ENCODE peak calls at places on chromosomes 6 and 20, in four cellular contexts. M is OCI-LY7; N is CD8-positive, alpha-beta T cell; Z is endothelial cell of umbilical vein. Y is an unnamed sample.

GRCh38 chr6:129860901-129861665 is at the start of gene TMEM244:
- DNase-seq in M (no peak), N (no peak), Z (no peak), Y (no peak)

GRCh38 chr6:142242269-142242668 is 59.5 kb upstream of the ADGRG6 start:
- DNase-seq in M (no peak), N (no peak), Z (no peak), Y (no peak)

GRCh38 chr6:137570307-137570832 is 76.2 kb upstream of the OLIG3 start:
- DNase-seq in M (no peak), N (no peak), Z (no peak), Y (no peak)

GRCh38 chr6:52077961-52078613 is 9.3 kb downstream of the PKHD1 start:
- DNase-seq in M (no peak), N (no peak), Z (no peak), Y (no peak)

GRCh38 chr20:61949363-61949713 is 116.3 kb downstream of the TAF4 start:
- DNase-seq in M (no peak), N (no peak), Z (no peak), Y (no peak)

GRCh38 chr6:90583179-90583578 is 3.7 kb downstream of the MAP3K7 start:
- DNase-seq in M (no peak), N (no peak), Z (no peak), Y (no peak)

GRCh38 chr6:38169826-38170526 is 350.4 kb downstream of the ZFAND3 start:
- DNase-seq in M (no peak), N (no peak), Z (no peak), Y (no peak)

GRCh38 chr6:166998256-166999144 is 697 bp upstream of the CEP43 start:
- DNase-seq in M (no peak), N (peak), Z (peak), Y (peak)

GRCh38 chr6:161139766-161140553 is 133.9 kb downstream of the AGPAT4 start:
- DNase-seq in M (no peak), N (no peak), Z (no peak), Y (no peak)

GRCh38 chr20:18255526-18255925 is 32.8 kb upstream of the ZNF133 start:
- DNase-seq in M (no peak), N (no peak), Z (no peak), Y (no peak)

GRCh38 chr6:112258636-112259336 is 4.4 kb upstream of the LAMA4 start:
- DNase-seq in M (no peak), N (no peak), Z (no peak), Y (no peak)

GRCh38 chr20:21396045-21396893 is 1.1 kb downstream of the NKX2-4 start:
- DNase-seq in M (no peak), N (no peak), Z (peak), Y (peak)

GRCh38 chr6:159761135-159761872 is 541 bp upstream of the ACAT2 start:
- DNase-seq in M (peak), N (no peak), Z (peak), Y (peak)

GRCh38 chr6:168109171-168109570 is 30.2 kb upstream of the FRMD1 start:
- DNase-seq in M (no peak), N (no peak), Z (no peak), Y (no peak)

GRCh38 chr6:161890133-161890833 is 616.4 kb upstream of the AGPAT4 start:
- DNase-seq in M (no peak), N (no peak), Z (no peak), Y (no peak)

GRCh38 chr20:17835941-17836861 is 132.4 kb downstream of the SNX5 start:
- DNase-seq in M (no peak), N (no peak), Z (peak), Y (no peak)

GRCh38 chr6:110476046-110476849 is at the start of gene SLC22A16:
- DNase-seq in M (no peak), N (no peak), Z (no peak), Y (no peak)

GRCh38 chr6:27078734-27079357 is 168.7 kb upstream of the PRSS16 start:
- DNase-seq in M (peak), N (peak), Z (peak), Y (no peak)

GRCh38 chr6:42555477-42556457 is 8.1 kb upstream of the UBR2 start:
- DNase-seq in M (peak), N (no peak), Z (no peak), Y (no peak)

DNA sequence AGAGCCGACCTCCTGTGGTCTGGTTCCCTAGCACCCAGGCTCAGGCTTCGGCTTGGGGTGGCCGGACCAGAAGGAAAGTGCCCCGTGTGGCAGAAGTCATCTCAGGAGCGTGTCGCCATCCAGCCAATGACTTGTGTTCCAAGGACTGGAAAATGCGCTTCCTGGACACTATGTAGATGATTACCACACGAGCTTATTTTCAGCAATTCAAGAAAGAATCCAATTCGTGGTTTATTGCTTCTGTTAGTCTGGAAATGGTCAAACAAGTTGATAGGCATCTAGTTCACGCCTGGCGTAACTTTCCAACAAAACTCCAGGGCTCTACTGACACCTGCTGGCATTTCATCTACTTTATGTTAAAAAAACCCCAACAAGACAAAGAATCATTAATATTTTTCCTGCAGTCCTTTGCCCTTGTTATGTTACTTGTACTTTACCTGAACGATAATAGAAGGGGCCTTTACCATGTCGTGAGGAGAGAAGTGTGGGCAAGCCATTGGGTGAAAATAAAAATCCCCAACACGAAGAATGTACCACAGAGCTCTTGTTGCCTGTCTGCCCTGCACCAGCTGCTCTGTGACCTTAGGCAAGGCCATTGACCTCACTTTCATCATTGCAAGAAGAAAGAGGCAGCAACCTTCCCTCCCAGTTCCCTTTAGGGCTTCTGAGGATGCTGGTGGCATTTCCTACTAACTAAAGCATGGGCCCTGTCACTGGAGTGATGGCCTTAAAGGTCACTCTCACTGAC is 154.7 kb upstream of the LAMP5 start:
- DNase-seq in M (peak), N (no peak), Z (peak), Y (no peak)
- TF ChIP-seq CTCF in M (peak), N (no peak), Z (peak), Y (no peak)

DNA sequence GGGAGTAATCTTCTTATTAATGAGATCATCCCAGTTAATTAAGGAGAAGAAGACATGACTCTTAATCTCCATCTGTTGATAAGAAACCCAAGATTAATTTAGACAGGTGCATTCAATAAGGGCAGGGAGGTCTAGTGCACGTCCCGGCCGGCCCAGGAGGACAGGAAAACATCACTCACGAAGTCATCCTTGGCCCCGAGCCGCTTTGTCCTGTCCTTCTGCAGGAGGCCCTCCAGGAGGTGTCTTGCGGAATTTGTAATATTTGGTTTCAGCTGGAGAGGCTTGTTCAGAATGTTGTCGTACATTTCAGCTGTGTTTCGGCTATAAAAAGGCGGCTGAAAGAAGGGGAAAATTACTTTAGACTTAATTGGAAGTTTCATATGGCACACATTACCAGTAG is 118.4 kb upstream of the SLC2A12 start:
- DNase-seq in M (no peak), N (no peak), Z (no peak), Y (no peak)
- TF ChIP-seq CTCF in M (no peak), N (no peak), Z (no peak), Y (no peak)

GRCh38 chr20:1418335-1418734 is 25.5 kb upstream of the FKBP1A start:
- DNase-seq in M (no peak), N (no peak), Z (peak), Y (no peak)
- TF ChIP-seq CTCF in M (no peak), N (no peak), Z (no peak), Y (no peak)

DNA sequence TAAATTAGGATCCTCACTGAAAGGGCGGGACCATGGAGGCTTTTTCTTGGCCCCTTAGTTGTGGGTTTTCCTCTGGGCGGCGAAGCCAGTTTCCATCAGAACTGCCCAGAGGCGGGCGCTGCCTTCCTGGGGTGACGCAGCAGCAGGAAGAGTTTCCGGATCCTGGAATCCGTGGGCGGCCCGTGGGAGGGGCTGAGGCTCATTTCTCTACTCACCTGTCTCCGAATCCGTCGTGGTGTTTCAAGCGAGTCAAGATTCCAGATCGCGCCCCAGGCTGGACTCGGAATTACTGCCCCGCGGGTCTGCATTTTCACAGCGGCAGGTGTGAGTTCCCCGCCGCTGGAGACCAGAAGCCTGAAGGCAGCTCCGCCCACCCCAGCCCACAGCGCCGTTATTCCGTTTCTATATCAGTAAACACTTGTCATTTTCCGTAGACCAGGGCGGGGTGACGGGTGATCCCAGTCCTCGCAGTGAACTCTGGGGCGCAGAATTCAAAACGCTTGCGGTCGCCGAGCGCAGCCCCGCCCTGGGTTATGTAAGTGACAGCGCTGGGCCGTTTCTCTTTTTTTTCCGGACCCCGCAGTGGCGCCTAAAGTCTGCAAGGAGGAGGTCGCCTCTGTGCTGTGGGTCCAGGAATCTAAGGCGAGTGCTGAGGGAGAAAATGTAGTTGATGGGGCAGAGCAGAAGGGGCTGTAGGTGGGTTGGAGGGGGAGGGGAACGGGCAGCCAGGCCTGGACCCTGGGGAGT is 27.2 kb upstream of the POU5F1 start:
- DNase-seq in M (peak), N (peak), Z (peak), Y (peak)
- TF ChIP-seq CTCF in M (no peak), N (no peak), Z (no peak), Y (no peak)

DNA sequence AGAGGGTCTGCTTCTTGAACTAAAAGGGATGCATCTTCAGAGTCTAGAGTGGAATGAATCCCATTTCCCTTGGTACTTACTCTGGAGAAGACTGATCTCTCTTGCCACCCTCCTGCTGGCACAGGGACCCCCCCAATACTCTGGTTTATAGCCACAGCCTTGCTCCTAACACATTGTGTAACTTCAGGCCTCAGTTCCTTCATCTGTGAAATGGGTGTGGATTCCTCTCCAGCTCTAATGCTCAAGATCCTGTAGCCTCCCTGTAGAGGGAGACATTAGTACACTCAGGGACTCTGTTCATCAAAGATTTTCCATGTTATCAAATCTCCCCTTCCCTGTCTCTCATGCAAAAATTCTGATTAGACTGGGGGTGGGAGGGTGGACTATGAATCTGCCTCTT is 315.7 kb upstream of the MOCS1 start:
- DNase-seq in M (no peak), N (no peak), Z (no peak), Y (no peak)
- TF ChIP-seq CTCF in M (no peak), N (no peak), Z (no peak), Y (no peak)